ENCODE peak calls at places on chromosomes 5 and 9, in nine cellular contexts. H is PC-3, S is stomach, E is A673, X is AG10803, C is A549, V is GM12865, U is GM06990, B is BE2C. D is an unnamed sample.

GRCh38 chr5:8686707-8687106 is 817.8 kb downstream of the MTRR start:
- DNase-seq in B (no peak), U (no peak), X (peak), V (no peak), C (no peak), E (no peak), H (no peak), S (no peak), D (peak)

GRCh38 chr9:35867538-35867937 is 2.7 kb downstream of the OR13J1 start:
- DNase-seq in H (no peak), B (no peak), E (no peak), S (no peak), C (no peak), V (no peak), X (no peak), U (no peak), D (no peak)

GRCh38 chr5:132228241-132229035 is 785 bp upstream of the P4HA2 start:
- DNase-seq in H (no peak), X (no peak), B (no peak), V (no peak), E (no peak), U (no peak), S (no peak), C (no peak), D (no peak)

GRCh38 chr9:114487607-114488300 is 17.5 kb downstream of the WHRN start:
- DNase-seq in U (no peak), E (peak), H (peak), S (peak), V (peak), X (peak), B (peak), C (peak), D (peak)

GRCh38 chr9:95381243-95381642 is 63.7 kb upstream of the FANCC start:
- DNase-seq in H (peak), B (no peak), C (peak), E (no peak), S (no peak), V (peak), U (no peak), X (peak), D (peak)

GRCh38 chr5:58002318-58002717 is 457.6 kb downstream of the PLK2 start:
- DNase-seq in C (peak), B (no peak), S (no peak), H (peak), U (no peak), V (no peak), E (no peak), X (no peak), D (peak)

GRCh38 chr5:78005021-78005785 is 229.1 kb upstream of the TBCA start:
- DNase-seq in C (no peak), B (no peak), H (peak), S (no peak), X (peak), U (no peak), V (no peak), E (no peak), D (peak)

GRCh38 chr5:139814704-139815280 is 19.2 kb downstream of the PSD2 start:
- DNase-seq in X (no peak), B (peak), S (no peak), C (no peak), U (no peak), H (no peak), E (no peak), V (no peak), D (no peak)

GRCh38 chr9:114995681-114996221 is 65.4 kb upstream of the TNFSF8 start:
- DNase-seq in H (no peak), B (no peak), C (no peak), V (no peak), X (no peak), U (no peak), S (peak), E (no peak), D (no peak)

GRCh38 chr5:168613996-168614395 is 34.8 kb upstream of the PANK3 start:
- DNase-seq in H (peak), U (no peak), S (no peak), C (no peak), V (no peak), B (no peak), E (no peak), X (no peak), D (no peak)

GRCh38 chr9:122498883-122499288 is 11.7 kb upstream of the OR1J2 start:
- DNase-seq in X (peak), B (peak), E (peak), C (peak), H (peak), U (peak), S (no peak), V (peak), D (peak)

GRCh38 chr9:89978185-89978584 is 373.4 kb downstream of the GADD45G start:
- DNase-seq in H (peak), X (peak), C (peak), B (no peak), S (no peak), E (peak), U (no peak), V (no peak), D (peak)

GRCh38 chr5:173039964-173040363 is 16.2 kb upstream of the CREBRF start:
- DNase-seq in H (no peak), S (no peak), C (no peak), U (no peak), E (no peak), B (no peak), X (no peak), V (no peak), D (no peak)

GRCh38 chr9:115262477-115262876 is 144.5 kb upstream of the TNC start:
- DNase-seq in X (peak), H (peak), B (peak), S (peak), U (no peak), E (peak), V (peak), C (peak), D (peak)

GRCh38 chr9:122393284-122393983 is 22.6 kb downstream of the PTGS1 start:
- DNase-seq in S (no peak), E (peak), B (no peak), X (no peak), U (no peak), H (no peak), V (no peak), C (no peak), D (no peak)

GRCh38 chr5:79235222-79235577 is 731 bp upstream of the JMY start:
- DNase-seq in X (peak), U (peak), S (no peak), V (peak), C (peak), E (peak), B (no peak), H (peak), D (peak)

GRCh38 chr5:150302301-150303069 is at the start of gene ARSI:
- DNase-seq in B (no peak), E (no peak), U (no peak), C (peak), X (peak), H (peak), V (no peak), S (no peak), D (peak)

GRCh38 chr9:83238871-83239624 is 176.1 kb upstream of the RASEF start:
- DNase-seq in H (no peak), E (peak), S (no peak), V (no peak), B (peak), X (peak), C (peak), U (no peak), D (peak)

GRCh38 chr5:5420251-5420650 is 2.2 kb upstream of the ICE1 start:
- DNase-seq in V (peak), U (peak), E (no peak), B (no peak), X (no peak), C (no peak), S (no peak), H (no peak), D (no peak)

GRCh38 chr9:126638571-126639132 is 24.9 kb downstream of the LMX1B start:
- DNase-seq in U (no peak), V (no peak), B (peak), E (peak), C (no peak), X (no peak), S (no peak), H (no peak), D (no peak)

GRCh38 chr5:1094670-1095190 is 17.1 kb downstream of the SLC12A7 start:
- DNase-seq in B (no peak), S (no peak), H (no peak), C (no peak), X (no peak), U (no peak), E (no peak), V (no peak), D (no peak)

GRCh38 chr9:132503116-132503515 is 79.3 kb upstream of the BARHL1 start:
- DNase-seq in V (no peak), B (no peak), H (no peak), X (no peak), U (no peak), E (no peak), C (no peak), S (no peak), D (no peak)

GRCh38 chr5:180142008-180142803 is 66.8 kb downstream of the RASGEF1C start:
- DNase-seq in V (no peak), S (no peak), C (no peak), B (no peak), H (no peak), U (no peak), X (no peak), E (no peak), D (no peak)

GRCh38 chr5:110923971-110924370 is 147.5 kb upstream of the TSLP start:
- DNase-seq in B (no peak), U (no peak), E (no peak), S (no peak), C (no peak), H (no peak), V (no peak), X (no peak), D (peak)

GRCh38 chr5:103587185-103587748 is 24.7 kb upstream of the NUDT12 start:
- DNase-seq in C (peak), U (no peak), H (peak), S (no peak), B (no peak), X (peak), V (no peak), E (peak), D (peak)

GRCh38 chr5:113089653-113090335 is 113.2 kb downstream of the DCP2 start:
- DNase-seq in U (no peak), B (no peak), H (no peak), S (no peak), X (peak), C (no peak), E (no peak), V (no peak), D (no peak)

GRCh38 chr5:89120719-89121118 is 237.7 kb upstream of the MEF2C start:
- DNase-seq in V (no peak), E (no peak), C (no peak), B (no peak), U (no peak), X (peak), S (no peak), H (no peak), D (peak)

GRCh38 chr5:137619191-137619870 is 116.6 kb downstream of the KLHL3 start:
- DNase-seq in B (peak), E (peak), C (no peak), U (no peak), V (no peak), S (no peak), H (peak), X (peak), D (peak)

GRCh38 chr5:170571331-170571731 is 67.5 kb downstream of the KCNIP1 start:
- DNase-seq in H (peak), E (no peak), V (no peak), U (no peak), S (no peak), B (no peak), X (peak), C (peak), D (no peak)

GRCh38 chr5:158273035-158273434 is 414.1 kb upstream of the CLINT1 start:
- DNase-seq in V (no peak), U (no peak), B (no peak), E (no peak), S (no peak), C (no peak), X (no peak), H (no peak), D (no peak)

GRCh38 chr5:141814064-141814982 is 63.9 kb downstream of the PCDH1 start:
- DNase-seq in U (no peak), C (peak), H (peak), S (peak), E (no peak), B (peak), V (peak), X (no peak), D (peak)

GRCh38 chr9:71819115-71819739 is 50.9 kb upstream of the CEMIP2 start:
- DNase-seq in H (peak), V (peak), X (peak), B (peak), E (peak), S (peak), U (no peak), C (peak), D (peak)

GRCh38 chr5:65867509-65868195 is 58.7 kb upstream of the ERBIN start:
- DNase-seq in S (no peak), V (no peak), X (no peak), H (peak), E (no peak), C (no peak), U (no peak), B (no peak), D (peak)

GRCh38 chr5:151359391-151359790 is 12.0 kb upstream of the SLC36A2 start:
- DNase-seq in B (no peak), V (no peak), E (no peak), C (no peak), S (no peak), U (no peak), X (no peak), H (no peak), D (no peak)

GRCh38 chr5:151357097-151357496 is 9.7 kb upstream of the SLC36A2 start:
- DNase-seq in H (peak), E (no peak), B (no peak), S (no peak), U (no peak), C (no peak), V (no peak), X (no peak), D (no peak)

GRCh38 chr5:151362970-151363369 is 15.6 kb upstream of the SLC36A2 start:
- DNase-seq in U (no peak), S (no peak), V (no peak), C (no peak), B (no peak), E (no peak), H (peak), X (no peak), D (no peak)

GRCh38 chr5:151363673-151364072 is 16.3 kb upstream of the SLC36A2 start:
- DNase-seq in S (no peak), H (no peak), X (no peak), B (no peak), U (no peak), E (no peak), V (no peak), C (no peak), D (no peak)

DNA sequence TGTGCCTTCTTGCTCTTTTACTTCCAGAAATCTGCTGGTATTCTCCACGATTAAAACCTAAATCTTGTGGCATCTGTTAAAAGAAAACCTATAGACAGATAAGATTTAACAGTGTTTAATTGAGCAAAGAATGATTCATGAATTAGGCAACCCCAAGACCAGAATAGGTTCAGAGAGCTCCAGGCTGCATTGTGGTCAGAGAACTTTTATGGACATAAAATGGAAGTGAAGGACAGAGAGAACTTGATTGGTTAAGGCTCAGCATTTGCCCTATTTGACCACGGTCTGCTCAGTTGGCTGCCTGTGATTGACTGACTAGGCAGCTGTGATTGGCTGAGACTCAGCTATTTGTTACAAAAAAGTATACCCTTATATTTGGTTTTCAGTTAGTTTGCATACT is 10.4 kb upstream of the SLC36A2 start:
- DNase-seq in X (no peak), B (no peak), S (no peak), H (peak), E (no peak), U (no peak), C (no peak), V (no peak), D (no peak)
- H3K4me3 ChIP-seq in X (no peak), B (no peak), S (no peak), H (no peak), E (no peak), U (no peak), C (no peak), V (no peak), D (no peak)

GRCh38 chr5:23507278-23507685 is at the start of gene PRDM9:
- DNase-seq in U (peak), H (peak), V (no peak), B (peak), C (peak), S (no peak), X (no peak), E (peak), D (no peak)

DNA sequence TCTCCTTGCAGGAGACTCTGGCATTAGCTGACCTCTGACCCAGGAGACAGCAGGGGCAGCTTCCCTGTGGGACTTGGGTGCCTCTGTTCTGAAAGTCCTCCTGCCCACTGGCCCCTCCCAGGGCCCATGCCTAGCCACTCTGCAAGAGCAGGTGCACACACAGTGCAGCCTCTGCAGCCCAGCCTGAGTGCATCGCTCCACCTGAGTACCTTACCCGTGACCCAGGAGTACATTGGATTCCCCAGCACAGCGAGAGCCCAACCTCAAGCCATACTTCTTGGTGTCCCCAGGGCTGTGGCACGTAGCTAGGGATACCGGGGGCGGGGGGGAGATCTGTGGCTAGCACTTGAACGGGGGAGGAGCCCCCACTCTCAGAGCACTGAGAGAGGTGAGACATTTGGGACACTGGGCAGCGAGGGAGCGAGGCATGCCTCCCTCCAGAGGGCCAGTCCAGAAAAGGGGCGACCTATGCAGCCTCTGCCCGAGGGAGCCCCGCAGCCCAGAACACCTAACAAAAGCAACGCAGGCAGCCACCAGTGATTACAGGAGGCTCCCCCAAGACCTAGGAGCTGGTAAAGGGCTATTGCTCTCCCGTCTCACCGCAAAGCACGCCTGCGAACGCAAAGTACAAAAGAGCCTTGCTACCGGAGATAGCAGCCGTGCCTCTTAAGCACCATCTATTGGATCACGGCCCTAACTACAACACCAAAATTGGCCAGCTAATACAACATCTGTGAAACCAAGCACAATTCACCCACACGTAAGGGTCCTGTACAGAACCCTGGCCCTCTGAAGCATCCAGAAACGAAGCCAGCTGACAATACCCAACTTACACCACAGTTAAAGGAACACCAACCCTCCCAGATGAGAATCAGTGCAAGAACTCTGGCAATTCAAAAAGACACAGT is 826 bp upstream of the PRDM9 start:
- DNase-seq in B (no peak), U (no peak), E (peak), H (peak), S (no peak), C (peak), V (no peak), X (no peak), D (no peak)
- TF ChIP-seq CTCF in B (no peak), U (no peak), E (peak), H (peak), S (no peak), C (peak), V (no peak), X (no peak), D (no peak)

DNA sequence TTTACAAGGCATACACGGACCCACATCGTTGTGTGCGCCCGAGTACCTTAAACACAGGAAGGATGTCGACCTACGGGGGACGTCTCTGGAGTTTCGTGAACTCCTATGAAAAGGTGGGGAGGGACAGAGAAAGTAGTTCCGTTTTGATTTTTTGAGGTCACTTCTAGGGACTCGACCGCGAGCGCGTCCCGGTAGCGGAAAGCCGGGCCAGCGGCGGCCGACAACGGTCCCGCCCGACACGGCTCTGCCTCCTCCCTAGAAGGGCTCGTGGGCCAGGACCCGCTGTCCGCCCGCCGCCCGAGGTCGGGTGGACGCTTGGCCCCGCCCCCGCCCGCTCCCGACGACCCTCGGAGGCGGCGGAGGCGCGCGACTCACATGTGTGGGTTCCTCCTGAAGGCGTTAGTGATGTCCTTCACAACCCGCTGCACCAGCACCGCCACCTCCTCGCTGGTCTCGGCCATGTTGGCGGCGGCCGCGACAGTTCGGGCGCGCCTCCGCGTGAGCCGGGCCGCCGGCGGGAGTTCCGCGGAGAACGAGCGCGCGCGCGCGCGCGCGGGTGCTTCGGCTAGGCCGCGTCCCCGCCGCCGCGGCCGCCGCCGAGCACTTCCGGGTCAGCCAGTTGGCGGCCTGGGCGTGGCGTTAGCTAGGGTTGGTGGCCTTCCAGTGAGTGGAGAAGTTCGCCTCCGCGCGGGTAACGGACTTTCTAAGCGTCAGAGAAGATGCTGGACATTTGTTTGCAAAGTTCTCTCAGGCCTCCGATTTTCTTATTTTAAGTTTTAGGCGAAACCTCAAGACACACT is at the start of gene PTAR1:
- DNase-seq in U (peak), C (peak), V (peak), B (peak), X (peak), E (peak), S (peak), H (peak), D (peak)
- H3K4me3 ChIP-seq in U (peak), C (peak), V (peak), B (peak), X (peak), E (peak), S (peak), H (peak), D (peak)

GRCh38 chr5:116571568-116572321 is 2.9 kb downstream of the SEMA6A start:
- DNase-seq in H (no peak), X (no peak), E (no peak), C (peak), S (no peak), B (peak), V (no peak), U (no peak), D (no peak)
- TF ChIP-seq CTCF in H (no peak), X (no peak), E (no peak), C (no peak), S (no peak), B (peak), V (no peak), U (no peak), D (no peak)